ENCODE peak calls at places on chromosomes 16 and 17, in seven cellular contexts. E is ovary; F is MCF 10A; Q is fibroblast of the aortic adventitia; V is skeletal muscle cell; U is stimulated activated CD8-positive, alpha-beta memory T cell treated with anti-CD3 and anti-CD28 coated beads, Interleukin-4, amount 100 ng/mL, for 24 hours; T is OCI-LY7. Z is an unnamed sample.

GRCh38 chr17:45240905-45241314 is 19.2 kb downstream of the FMNL1 start:
- DNase-seq in E (no peak), F (no peak), Q (no peak), V (no peak), U (no peak), T (no peak), Z (no peak)

GRCh38 chr17:1399366-1399678 is 700 bp downstream of the YWHAE start:
- DNase-seq in E (no peak), F (no peak), Q (no peak), V (no peak), U (peak), T (peak), Z (no peak)

GRCh38 chr16:83701494-83701893 is 106.3 kb upstream of the HSBP1 start:
- DNase-seq in E (no peak), F (peak), Q (peak), V (no peak), U (no peak), T (peak), Z (no peak)

GRCh38 chr17:7856081-7856791 is 1.1 kb downstream of the NAA38 start:
- DNase-seq in E (peak), F (peak), Q (peak), V (no peak), U (no peak), T (peak), Z (no peak)

GRCh38 chr16:68085259-68086071 is at the start of gene NFATC3:
- DNase-seq in E (peak), F (peak), Q (peak), V (peak), U (peak), T (peak), Z (peak)

GRCh38 chr16:75402174-75402820 is 31.0 kb downstream of the CFDP1 start:
- DNase-seq in E (no peak), F (no peak), Q (peak), V (peak), U (no peak), T (no peak), Z (no peak)

GRCh38 chr16:66898207-66898606 is 17.9 kb downstream of the PDP2 start:
- DNase-seq in E (peak), F (no peak), Q (peak), V (no peak), U (no peak), T (no peak), Z (no peak)

GRCh38 chr17:70006159-70006558 is 68.9 kb upstream of the KCNJ16 start:
- DNase-seq in E (no peak), F (peak), Q (peak), V (peak), U (no peak), T (no peak), Z (no peak)

GRCh38 chr16:26963109-26963508 is 103.6 kb upstream of the C16orf82 start:
- DNase-seq in E (no peak), F (no peak), Q (peak), V (no peak), U (no peak), T (peak), Z (no peak)